ENCODE peak calls at places on chromosomes 4 and X, in ten cellular contexts. I is pancreas, Q is thoracic aorta, O is heart left ventricle, D is AG10803, G is astrocyte of the cerebellum, B is upper lobe of right lung, V is mucosa of descending colon, W is BJ, H is NB4. R is an unnamed sample.

GRCh38 chr4:9792381-9792780 is 10.9 kb downstream of the DRD5 start:
- DNase-seq in I (no peak), Q (no peak), O (no peak), D (no peak), G (no peak), B (no peak), V (no peak), W (no peak), H (no peak), R (no peak)

GRCh38 chr4:54076673-54077072 is 12.3 kb upstream of the CHIC2 start:
- DNase-seq in I (no peak), Q (no peak), O (no peak), D (peak; percentile 22), G (no peak), B (no peak), V (no peak), W (no peak), H (no peak), R (no peak)

GRCh38 chr4:176189891-176190795 is 5.2 kb downstream of the SPATA4 start:
- DNase-seq in I (no peak), Q (no peak), O (no peak), D (peak; percentile 63), G (no peak), B (no peak), V (no peak), W (no peak), H (no peak), R (no peak)

GRCh38 chrX:56728752-56729151 is 291 bp upstream of the NBDY start:
- DNase-seq in I (no peak), Q (no peak), O (no peak), D (no peak), G (no peak), B (no peak), V (no peak), W (no peak), H (peak; percentile 17), R (peak; percentile 26)

GRCh38 chrX:105267167-105267566 is 46.7 kb upstream of the TEX13A start:
- DNase-seq in I (no peak), Q (no peak), O (no peak), D (no peak), G (no peak), B (no peak), V (no peak), W (no peak), H (no peak), R (no peak)

GRCh38 chrX:14801136-14801535 is 71.7 kb downstream of the FANCB start:
- DNase-seq in I (no peak), Q (no peak), O (no peak), D (peak; percentile 71), G (peak; percentile 9), B (no peak), V (no peak), W (peak; percentile 33), H (no peak), R (peak; percentile 4)

GRCh38 chrX:65196758-65197371 is 220.6 kb upstream of the ZC4H2 start:
- DNase-seq in I (peak; percentile 70), Q (no peak), O (no peak), D (no peak), G (no peak), B (peak; percentile 64), V (peak; percentile 85), W (no peak), H (no peak), R (no peak)

GRCh38 chr4:186188107-186188506 is 3.3 kb upstream of the CYP4V2 start:
- DNase-seq in I (no peak), Q (no peak), O (no peak), D (no peak), G (no peak), B (no peak), V (no peak), W (no peak), H (no peak), R (no peak)

GRCh38 chrX:140912606-140913005 is 89.8 kb upstream of the SPANXB1 start:
- DNase-seq in I (no peak), Q (no peak), O (no peak), D (no peak), G (no peak), B (no peak), V (no peak), W (no peak), H (no peak), R (no peak)

GRCh38 chr4:39044947-39045734 is 12.9 kb upstream of the TMEM156 start:
- DNase-seq in I (peak; percentile 72), Q (no peak), O (no peak), D (peak; percentile 23), G (no peak), B (peak; percentile 75), V (peak; percentile 59), W (no peak), H (peak; percentile 80), R (peak; percentile 33)

GRCh38 chr4:69224891-69225290 is 10.3 kb upstream of the UGT2B11 start:
- DNase-seq in I (no peak), Q (no peak), O (no peak), D (no peak), G (no peak), B (no peak), V (no peak), W (no peak), H (no peak), R (no peak)

GRCh38 chr4:17816142-17816541 is 5.4 kb downstream of the NCAPG start:
- DNase-seq in I (no peak), Q (no peak), O (no peak), D (no peak), G (no peak), B (no peak), V (no peak), W (no peak), H (no peak), R (no peak)

DNA sequence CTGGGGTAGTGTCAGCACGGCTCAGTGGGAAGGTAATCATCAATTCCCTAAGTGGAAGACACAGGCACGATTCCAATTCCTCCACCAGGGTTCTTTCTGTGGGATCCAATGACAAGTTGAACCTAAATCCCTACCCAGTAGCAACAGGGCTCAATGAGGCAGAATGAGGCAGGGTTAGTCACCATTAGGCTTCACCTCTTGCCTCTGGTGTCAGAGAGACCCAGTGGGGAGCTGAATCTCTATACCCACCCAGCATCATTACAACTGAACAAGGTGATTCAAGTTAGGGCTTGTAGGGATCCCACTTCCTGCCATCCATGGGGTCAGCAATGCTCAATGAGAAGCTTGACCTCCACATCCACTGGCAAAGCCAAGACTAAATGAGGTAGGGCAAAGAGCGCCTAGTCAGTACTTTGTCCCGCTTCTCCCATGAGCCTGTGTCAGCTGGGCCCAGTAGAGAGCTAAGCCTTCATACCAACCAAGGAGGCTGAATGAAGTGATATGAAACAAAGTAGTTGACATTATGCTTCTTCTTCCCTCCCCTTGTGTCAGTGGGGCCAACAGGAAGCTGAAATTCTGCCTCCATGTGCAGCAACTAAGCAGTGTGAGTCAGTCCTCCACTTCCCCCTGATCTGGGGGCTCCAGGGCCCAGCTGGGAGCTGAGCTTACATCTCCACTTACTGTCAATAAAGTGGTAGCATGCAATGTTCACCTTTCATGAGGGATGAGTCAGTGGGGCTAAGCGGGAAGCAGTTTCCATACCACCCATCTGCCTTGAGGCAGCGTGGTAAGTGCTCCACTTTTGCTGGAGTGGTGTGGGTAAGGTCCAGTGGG is 36.4 kb upstream of the RBM41 start:
- DNase-seq in I (no peak), Q (no peak), O (no peak), D (no peak), G (no peak), B (no peak), V (no peak), W (no peak), H (peak; percentile 81), R (peak; percentile 0)
- TF ChIP-seq CTCF in I (no peak), Q (no peak), O (no peak), D (no peak), G (no peak), B (no peak), V (no peak), W (no peak), H (no peak), R (no peak)

GRCh38 chr4:85672116-85672515 is 197.2 kb downstream of the ARHGAP24 start:
- DNase-seq in I (no peak), Q (no peak), O (no peak), D (peak; percentile 73), G (no peak), B (no peak), V (no peak), W (peak; percentile 41), H (no peak), R (no peak)
- H3K4me3 ChIP-seq in I (no peak overlapping the region), Q (no peak overlapping the region), O (no peak overlapping the region), D (peak overlapping the region; percentile 11), G (no peak overlapping the region), B (no peak overlapping the region), V (no peak overlapping the region), W (no peak overlapping the region), H (no peak overlapping the region), R (no peak overlapping the region)

GRCh38 chr4:104451573-104451972 is 43.1 kb downstream of the CXXC4 start:
- DNase-seq in I (no peak), Q (no peak), O (no peak), D (no peak), G (peak; percentile 1), B (no peak), V (no peak), W (no peak), H (peak; percentile 4), R (peak; percentile 8)
- TF ChIP-seq CTCF in I (peak; percentile 21), Q (no peak), O (peak; percentile 29), D (no peak), G (peak; percentile 67), B (peak; percentile 14), V (no peak), W (no peak), H (no peak), R (peak; percentile 29)

GRCh38 chr4:85760521-85760920 is 285.6 kb downstream of the ARHGAP24 start:
- DNase-seq in I (no peak), Q (no peak), O (no peak), D (peak; percentile 35), G (no peak), B (no peak), V (no peak), W (no peak), H (no peak), R (no peak)

GRCh38 chr4:85763207-85763606 is 288.3 kb downstream of the ARHGAP24 start:
- DNase-seq in I (no peak), Q (no peak), O (no peak), D (no peak), G (no peak), B (no peak), V (no peak), W (no peak), H (no peak), R (no peak)

GRCh38 chr4:85762204-85762884 is 287.4 kb downstream of the ARHGAP24 start:
- DNase-seq in I (no peak), Q (no peak), O (no peak), D (peak; percentile 91), G (peak; percentile 87), B (no peak), V (no peak), W (no peak), H (no peak), R (peak; percentile 93)

GRCh38 chr4:85759392-85759791 is 284.4 kb downstream of the ARHGAP24 start:
- DNase-seq in I (no peak), Q (no peak), O (no peak), D (no peak), G (no peak), B (no peak), V (no peak), W (no peak), H (no peak), R (no peak)

DNA sequence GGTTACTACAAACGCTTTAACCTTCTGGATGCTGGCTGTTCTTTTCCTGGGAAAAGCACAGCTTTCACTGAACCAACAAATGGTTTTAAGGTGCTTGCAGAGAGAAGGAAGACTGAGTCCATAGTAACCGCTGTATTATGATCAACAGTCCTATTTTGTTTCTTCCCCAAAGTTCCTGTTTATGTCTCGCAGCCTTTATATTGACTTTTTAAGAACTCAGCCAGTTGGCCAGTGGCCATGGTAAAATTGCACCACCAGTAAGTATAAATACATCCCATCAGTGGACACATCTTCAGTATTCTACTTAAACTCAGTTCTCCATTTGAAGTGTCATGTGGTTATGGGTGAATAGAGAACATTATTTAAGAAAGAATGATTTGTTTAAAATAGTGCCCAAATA is 286.9 kb downstream of the ARHGAP24 start:
- DNase-seq in I (no peak), Q (no peak), O (peak; percentile 48), D (peak; percentile 27), G (no peak), B (no peak), V (no peak), W (no peak), H (no peak), R (peak; percentile 92)
- H3K4me3 ChIP-seq in I (no peak overlapping the region), Q (peak overlapping the region; percentile 49), O (no peak overlapping the region), D (no peak overlapping the region), G (no peak overlapping the region), B (peak overlapping the region; percentile 14), V (no peak overlapping the region), W (no peak overlapping the region), H (no peak overlapping the region), R (no peak overlapping the region)